ENCODE peak calls at places on chromosomes 6 and 20, in seven cellular contexts. One of them, this sample, is unnamed.

GRCh38 chr6:2665169-2666070 is 85.3 kb downstream of the MYLK4 start:
- DNase-seq in foreskin keratinocyte: peak
- DNase-seq in AG04450: no peak
- DNase-seq in psoas muscle: no peak
- DNase-seq in SJCRH30: no peak
- DNase-seq in Karpas-422: no peak
- DNase-seq in lower lobe of right lung: no peak
- DNase-seq in this sample: no peak

GRCh38 chr6:112482373-112482772 is 135.2 kb downstream of the RFPL4B start:
- DNase-seq in foreskin keratinocyte: peak
- DNase-seq in AG04450: no peak
- DNase-seq in psoas muscle: no peak
- DNase-seq in SJCRH30: no peak
- DNase-seq in Karpas-422: no peak
- DNase-seq in lower lobe of right lung: no peak
- DNase-seq in this sample: no peak

GRCh38 chr6:106975699-106976032 is 1.1 kb upstream of the CD24 start:
- DNase-seq in foreskin keratinocyte: no peak
- DNase-seq in AG04450: no peak
- DNase-seq in psoas muscle: no peak
- DNase-seq in SJCRH30: peak
- DNase-seq in Karpas-422: peak
- DNase-seq in lower lobe of right lung: no peak
- DNase-seq in this sample: no peak

GRCh38 chr6:11434565-11435326 is 102.8 kb upstream of the TMEM170B start:
- DNase-seq in foreskin keratinocyte: no peak
- DNase-seq in AG04450: peak
- DNase-seq in psoas muscle: no peak
- DNase-seq in SJCRH30: no peak
- DNase-seq in Karpas-422: no peak
- DNase-seq in lower lobe of right lung: peak
- DNase-seq in this sample: no peak

GRCh38 chr20:57717797-57718196 is 8.0 kb upstream of the PMEPA1 start:
- DNase-seq in foreskin keratinocyte: peak
- DNase-seq in AG04450: no peak
- DNase-seq in psoas muscle: no peak
- DNase-seq in SJCRH30: peak
- DNase-seq in Karpas-422: no peak
- DNase-seq in lower lobe of right lung: no peak
- DNase-seq in this sample: no peak

GRCh38 chr6:123744840-123745239 is 58.8 kb upstream of the NKAIN2 start:
- DNase-seq in foreskin keratinocyte: no peak
- DNase-seq in AG04450: no peak
- DNase-seq in psoas muscle: no peak
- DNase-seq in SJCRH30: no peak
- DNase-seq in Karpas-422: no peak
- DNase-seq in lower lobe of right lung: no peak
- DNase-seq in this sample: no peak

GRCh38 chr6:37279366-37280134 is 21.6 kb upstream of the TMEM217 start:
- DNase-seq in foreskin keratinocyte: no peak
- DNase-seq in AG04450: no peak
- DNase-seq in psoas muscle: peak
- DNase-seq in SJCRH30: no peak
- DNase-seq in Karpas-422: no peak
- DNase-seq in lower lobe of right lung: no peak
- DNase-seq in this sample: no peak

GRCh38 chr20:43389231-43389630 is 68.5 kb upstream of the SRSF6 start:
- DNase-seq in foreskin keratinocyte: no peak
- DNase-seq in AG04450: no peak
- DNase-seq in psoas muscle: peak
- DNase-seq in SJCRH30: no peak
- DNase-seq in Karpas-422: no peak
- DNase-seq in lower lobe of right lung: peak
- DNase-seq in this sample: no peak

GRCh38 chr6:27743787-27744186 is 168.4 kb downstream of the OR2B2 start:
- DNase-seq in foreskin keratinocyte: no peak
- DNase-seq in AG04450: no peak
- DNase-seq in psoas muscle: no peak
- DNase-seq in SJCRH30: no peak
- DNase-seq in Karpas-422: no peak
- DNase-seq in lower lobe of right lung: no peak
- DNase-seq in this sample: no peak

GRCh38 chr20:10454135-10454750 is 19.1 kb downstream of the SLX4IP start:
- DNase-seq in foreskin keratinocyte: no peak
- DNase-seq in AG04450: no peak
- DNase-seq in psoas muscle: no peak
- DNase-seq in SJCRH30: no peak
- DNase-seq in Karpas-422: peak
- DNase-seq in lower lobe of right lung: no peak
- DNase-seq in this sample: no peak

GRCh38 chr6:1610497-1611321 is 994 bp downstream of the FOXC1 start:
- DNase-seq in foreskin keratinocyte: no peak
- DNase-seq in AG04450: no peak
- DNase-seq in psoas muscle: peak
- DNase-seq in SJCRH30: peak
- DNase-seq in Karpas-422: no peak
- DNase-seq in lower lobe of right lung: no peak
- DNase-seq in this sample: peak

DNA sequence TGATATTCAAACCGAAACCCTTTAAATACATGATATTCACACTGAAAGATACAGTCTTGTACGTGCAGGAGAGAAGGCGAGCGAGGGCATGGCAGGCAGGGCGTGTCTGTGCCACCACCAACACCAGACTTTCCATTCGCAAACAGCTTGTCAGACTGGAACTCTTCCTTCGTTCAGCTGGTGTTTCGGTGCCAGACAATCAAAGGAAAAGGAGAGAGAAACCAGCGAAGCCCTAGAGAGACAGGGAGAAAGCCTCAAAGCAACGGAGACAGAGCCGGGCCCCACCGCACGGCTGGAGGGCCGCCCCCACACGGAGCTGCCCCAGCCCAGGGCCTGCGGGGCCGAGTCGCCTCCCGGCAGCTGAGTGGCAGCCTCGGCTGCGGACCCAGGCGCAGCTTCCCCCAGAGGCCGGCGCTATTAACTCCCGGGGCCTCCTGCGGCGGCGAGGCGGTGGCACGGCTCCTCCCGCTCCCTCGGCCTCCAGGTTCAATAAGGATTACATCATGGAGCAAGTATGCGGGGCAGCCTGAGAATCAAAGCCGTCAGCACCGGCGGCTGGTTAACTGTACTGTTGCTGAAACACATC is 32.1 kb upstream of the NR2E1 start:
- DNase-seq in foreskin keratinocyte: no peak
- DNase-seq in AG04450: peak
- DNase-seq in psoas muscle: peak
- DNase-seq in SJCRH30: peak
- DNase-seq in Karpas-422: no peak
- DNase-seq in lower lobe of right lung: peak
- DNase-seq in this sample: peak
- H3K27ac ChIP-seq in foreskin keratinocyte: no peak
- H3K27ac ChIP-seq in AG04450: no peak
- H3K27ac ChIP-seq in psoas muscle: peak
- H3K27ac ChIP-seq in SJCRH30: peak
- H3K27ac ChIP-seq in Karpas-422: no peak
- H3K27ac ChIP-seq in lower lobe of right lung: peak
- H3K27ac ChIP-seq in this sample: peak

DNA sequence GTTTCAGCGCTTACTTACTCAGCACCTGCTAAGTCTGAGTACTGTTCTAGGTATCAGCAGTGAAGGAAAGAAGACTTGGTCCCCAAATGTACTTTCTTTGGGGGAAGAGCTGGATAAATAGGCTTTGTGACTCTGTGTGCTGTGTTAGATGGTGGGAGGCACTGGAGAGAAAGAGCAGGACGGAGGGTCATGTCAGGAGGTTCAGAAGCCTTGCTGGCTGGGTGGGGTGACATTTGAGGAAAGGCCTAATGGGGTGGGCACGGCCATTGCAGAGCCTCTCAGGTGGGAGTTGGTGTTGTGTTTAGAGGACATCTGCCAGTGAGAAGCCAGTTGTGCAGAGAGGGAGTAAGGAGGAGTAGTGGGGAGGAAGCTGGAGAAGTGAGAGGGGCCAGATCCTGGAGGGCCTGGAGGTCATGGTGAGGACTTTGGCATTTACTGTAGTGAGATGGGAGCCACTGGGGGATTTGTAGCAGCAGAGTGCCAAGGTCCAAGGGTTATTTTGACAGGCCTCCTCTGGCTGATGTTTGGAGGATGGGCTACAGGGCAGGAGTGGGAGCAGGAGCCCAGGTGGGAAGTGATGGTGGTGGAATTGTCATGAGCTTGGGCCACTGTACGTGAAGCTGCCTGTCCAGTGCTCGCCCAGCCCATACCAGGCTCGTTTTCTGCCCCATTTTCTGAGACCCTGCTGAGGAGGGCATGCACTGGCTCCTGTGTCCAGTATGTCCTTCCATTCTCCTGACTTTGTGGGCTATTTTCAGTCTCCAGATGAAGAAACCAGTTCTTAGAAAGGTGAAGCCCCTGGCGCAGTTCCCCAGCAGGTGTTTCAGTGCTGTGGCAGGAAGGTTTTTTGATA is 886 bp downstream of the SDCBP2 start:
- DNase-seq in foreskin keratinocyte: no peak
- DNase-seq in AG04450: no peak
- DNase-seq in psoas muscle: no peak
- DNase-seq in SJCRH30: no peak
- DNase-seq in Karpas-422: no peak
- DNase-seq in lower lobe of right lung: no peak
- DNase-seq in this sample: no peak
- H3K27ac ChIP-seq in foreskin keratinocyte: peak
- H3K27ac ChIP-seq in AG04450: peak
- H3K27ac ChIP-seq in psoas muscle: peak
- H3K27ac ChIP-seq in SJCRH30: no peak
- H3K27ac ChIP-seq in Karpas-422: no peak
- H3K27ac ChIP-seq in lower lobe of right lung: peak
- H3K27ac ChIP-seq in this sample: no peak

GRCh38 chr6:151060096-151060741 is 179.5 kb upstream of the AKAP12 start:
- DNase-seq in foreskin keratinocyte: peak
- DNase-seq in AG04450: peak
- DNase-seq in psoas muscle: no peak
- DNase-seq in SJCRH30: no peak
- DNase-seq in Karpas-422: no peak
- DNase-seq in lower lobe of right lung: no peak
- DNase-seq in this sample: no peak
- H3K27ac ChIP-seq in foreskin keratinocyte: peak
- H3K27ac ChIP-seq in AG04450: peak
- H3K27ac ChIP-seq in psoas muscle: no peak
- H3K27ac ChIP-seq in SJCRH30: peak
- H3K27ac ChIP-seq in Karpas-422: no peak
- H3K27ac ChIP-seq in lower lobe of right lung: no peak
- H3K27ac ChIP-seq in this sample: no peak

DNA sequence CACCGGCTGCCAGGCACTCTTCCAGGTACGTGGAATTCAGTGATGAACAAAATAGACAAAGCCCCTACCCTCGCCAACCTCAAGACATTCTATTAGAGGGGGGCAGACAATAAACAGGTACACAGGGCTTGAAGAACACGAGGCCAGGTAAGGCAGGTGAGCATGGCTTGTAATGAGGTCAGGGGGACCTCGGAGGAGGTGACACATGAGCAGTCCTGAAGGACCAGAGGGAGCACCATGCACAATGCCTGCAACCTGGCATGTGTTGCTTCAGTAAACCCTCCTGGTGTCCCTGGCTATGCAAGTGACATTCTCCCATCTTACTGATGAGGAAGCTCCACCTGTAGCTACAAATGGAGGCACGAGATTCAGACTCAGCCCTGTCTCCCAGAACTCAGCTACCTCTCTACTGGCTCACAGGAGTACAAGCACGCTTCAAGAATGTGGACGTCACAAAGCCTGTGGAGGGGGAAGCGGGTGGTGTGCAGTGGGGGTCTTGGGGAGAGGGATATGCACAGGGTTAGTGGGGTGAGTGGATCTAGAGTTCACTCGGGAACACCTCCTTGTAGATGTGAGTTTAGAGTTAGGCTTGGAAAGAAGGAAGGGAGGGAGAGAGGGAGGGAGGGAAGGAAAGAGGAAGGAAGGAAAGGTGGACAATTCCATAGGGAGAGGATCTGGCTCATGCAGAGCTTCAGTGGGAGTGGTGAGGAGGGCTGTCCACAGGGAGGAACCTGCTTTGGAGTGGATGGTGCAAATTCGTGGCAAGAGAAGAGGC is 7.6 kb upstream of the MAPK13 start:
- DNase-seq in foreskin keratinocyte: no peak
- DNase-seq in AG04450: no peak
- DNase-seq in psoas muscle: no peak
- DNase-seq in SJCRH30: no peak
- DNase-seq in Karpas-422: no peak
- DNase-seq in lower lobe of right lung: no peak
- DNase-seq in this sample: peak
- H3K27ac ChIP-seq in foreskin keratinocyte: no peak
- H3K27ac ChIP-seq in AG04450: no peak
- H3K27ac ChIP-seq in psoas muscle: no peak
- H3K27ac ChIP-seq in SJCRH30: no peak
- H3K27ac ChIP-seq in Karpas-422: no peak
- H3K27ac ChIP-seq in lower lobe of right lung: no peak
- H3K27ac ChIP-seq in this sample: no peak

GRCh38 chr6:7154341-7155139 is 46.8 kb downstream of the RREB1 start:
- DNase-seq in foreskin keratinocyte: no peak
- DNase-seq in AG04450: no peak
- DNase-seq in psoas muscle: no peak
- DNase-seq in SJCRH30: peak
- DNase-seq in Karpas-422: no peak
- DNase-seq in lower lobe of right lung: no peak
- DNase-seq in this sample: peak

GRCh38 chr6:7153807-7154206 is 46.0 kb downstream of the RREB1 start:
- DNase-seq in foreskin keratinocyte: no peak
- DNase-seq in AG04450: no peak
- DNase-seq in psoas muscle: no peak
- DNase-seq in SJCRH30: peak
- DNase-seq in Karpas-422: no peak
- DNase-seq in lower lobe of right lung: no peak
- DNase-seq in this sample: peak

GRCh38 chr6:7157752-7158616 is 50.2 kb downstream of the RREB1 start:
- DNase-seq in foreskin keratinocyte: no peak
- DNase-seq in AG04450: no peak
- DNase-seq in psoas muscle: no peak
- DNase-seq in SJCRH30: no peak
- DNase-seq in Karpas-422: no peak
- DNase-seq in lower lobe of right lung: no peak
- DNase-seq in this sample: peak

GRCh38 chr6:7156666-7157278 is 49.0 kb downstream of the RREB1 start:
- DNase-seq in foreskin keratinocyte: peak
- DNase-seq in AG04450: no peak
- DNase-seq in psoas muscle: no peak
- DNase-seq in SJCRH30: peak
- DNase-seq in Karpas-422: no peak
- DNase-seq in lower lobe of right lung: peak
- DNase-seq in this sample: peak

GRCh38 chr6:7155871-7156579 is 48.3 kb downstream of the RREB1 start:
- DNase-seq in foreskin keratinocyte: no peak
- DNase-seq in AG04450: no peak
- DNase-seq in psoas muscle: no peak
- DNase-seq in SJCRH30: peak
- DNase-seq in Karpas-422: no peak
- DNase-seq in lower lobe of right lung: no peak
- DNase-seq in this sample: no peak
- H3K27ac ChIP-seq in foreskin keratinocyte: peak
- H3K27ac ChIP-seq in AG04450: peak
- H3K27ac ChIP-seq in psoas muscle: peak
- H3K27ac ChIP-seq in SJCRH30: peak
- H3K27ac ChIP-seq in Karpas-422: no peak
- H3K27ac ChIP-seq in lower lobe of right lung: peak
- H3K27ac ChIP-seq in this sample: no peak

GRCh38 chr6:6003334-6004146 is 3.2 kb downstream of the NRN1 start:
- DNase-seq in foreskin keratinocyte: no peak
- DNase-seq in AG04450: no peak
- DNase-seq in psoas muscle: peak
- DNase-seq in SJCRH30: peak
- DNase-seq in Karpas-422: peak
- DNase-seq in lower lobe of right lung: peak
- DNase-seq in this sample: peak
- H3K27ac ChIP-seq in foreskin keratinocyte: no peak
- H3K27ac ChIP-seq in AG04450: no peak
- H3K27ac ChIP-seq in psoas muscle: peak
- H3K27ac ChIP-seq in SJCRH30: peak
- H3K27ac ChIP-seq in Karpas-422: no peak
- H3K27ac ChIP-seq in lower lobe of right lung: peak
- H3K27ac ChIP-seq in this sample: peak